ENCODE peak calls at places on chromosome 21, in six cellular contexts. R is fibroblast of lung, P is uterus, S is tibial nerve, F is endothelial cell of umbilical vein, J is testis. Z is an unnamed sample.

GRCh38 chr21:41802684-41803083 is 35.8 kb upstream of the RIPK4 start:
- DNase-seq in R (peak), F (no peak), P (peak), S (peak), J (peak), Z (no peak)

GRCh38 chr21:34363733-34364132 is at the start of gene KCNE2:
- DNase-seq in F (no peak), S (no peak), P (no peak), J (peak), R (no peak), Z (no peak)

GRCh38 chr21:33682992-33683627 is 40.8 kb downstream of the ITSN1 start:
- DNase-seq in R (peak), S (no peak), P (no peak), F (peak), J (no peak), Z (peak)

GRCh38 chr21:28421716-28422480 is 570.8 kb downstream of the LTN1 start:
- DNase-seq in S (no peak), P (no peak), F (no peak), R (peak), J (no peak), Z (peak)

GRCh38 chr21:41703857-41704501 is 62.9 kb downstream of the RIPK4 start:
- DNase-seq in F (no peak), S (no peak), P (no peak), J (no peak), R (no peak), Z (no peak)

GRCh38 chr21:35084869-35085268 is 35.8 kb upstream of the RUNX1 start:
- DNase-seq in S (no peak), P (no peak), J (no peak), R (peak), F (peak), Z (peak)

GRCh38 chr21:36727886-36728285 is 29.0 kb downstream of the SIM2 start:
- DNase-seq in S (no peak), R (no peak), J (no peak), F (no peak), P (no peak), Z (no peak)

GRCh38 chr21:17742181-17742580 is 77.0 kb downstream of the C21orf91 start:
- DNase-seq in R (no peak), J (no peak), P (no peak), F (no peak), S (no peak), Z (no peak)

GRCh38 chr21:37208056-37208705 is 59.0 kb downstream of the VPS26C start:
- DNase-seq in J (peak), S (peak), P (no peak), R (peak), F (no peak), Z (no peak)

GRCh38 chr21:25772680-25773079 is 37.9 kb downstream of the GABPA start:
- DNase-seq in J (no peak), S (no peak), R (peak), P (no peak), F (peak), Z (no peak)

GRCh38 chr21:38490411-38491020 is 7.8 kb downstream of the ERG start:
- DNase-seq in R (no peak), S (no peak), J (no peak), F (peak), P (no peak), Z (no peak)

GRCh38 chr21:35212393-35213127 is 163.5 kb upstream of the RUNX1 start:
- DNase-seq in S (no peak), P (no peak), F (peak), J (no peak), R (peak), Z (no peak)

GRCh38 chr21:29349702-29350101 is 51.0 kb downstream of the BACH1 start:
- DNase-seq in P (no peak), R (peak), S (no peak), F (no peak), J (no peak), Z (no peak)

GRCh38 chr21:38244885-38245869 is 11.6 kb upstream of the KCNJ15 start:
- DNase-seq in S (no peak), J (no peak), P (no peak), F (peak), R (peak), Z (peak)

GRCh38 chr21:41767606-41768370 is 936 bp upstream of the RIPK4 start:
- DNase-seq in F (no peak), S (no peak), R (peak), J (no peak), P (no peak), Z (no peak)

GRCh38 chr21:44547656-44548331 is 3.5 kb downstream of the KRTAP10-2 start:
- DNase-seq in R (no peak), F (no peak), S (no peak), J (no peak), P (no peak), Z (no peak)

GRCh38 chr21:39687069-39687468 is 57.9 kb upstream of the IGSF5 start:
- DNase-seq in J (no peak), R (no peak), P (no peak), F (no peak), S (no peak), Z (no peak)

GRCh38 chr21:34351786-34352241 is 12.0 kb upstream of the KCNE2 start:
- DNase-seq in S (no peak), J (peak), F (peak), R (peak), P (no peak), Z (no peak)

GRCh38 chr21:41581592-41582228 is 73.8 kb upstream of the TMPRSS2 start:
- DNase-seq in R (no peak), P (no peak), F (no peak), J (no peak), S (no peak), Z (no peak)

GRCh38 chr21:39384674-39385298 is 35.9 kb upstream of the HMGN1 start:
- DNase-seq in J (no peak), S (no peak), P (no peak), F (peak), R (peak), Z (no peak)

GRCh38 chr21:23401278-23401677 is 2206.0 kb downstream of the MRPL39 start:
- DNase-seq in P (no peak), R (no peak), J (no peak), F (peak), S (no peak), Z (no peak)

GRCh38 chr21:36065497-36066036 is 4.3 kb upstream of the CBR1 start:
- DNase-seq in J (no peak), R (peak), F (peak), S (no peak), P (no peak), Z (no peak)

GRCh38 chr21:42122808-42123207 is 51.7 kb downstream of the UMODL1 start:
- DNase-seq in R (no peak), F (no peak), P (no peak), S (no peak), J (no peak), Z (no peak)

GRCh38 chr21:33261635-33262034 is 4.5 kb upstream of the IL10RB start:
- DNase-seq in J (peak), S (no peak), P (no peak), F (no peak), R (peak), Z (peak)

GRCh38 chr21:41664881-41665765 is 101.7 kb downstream of the RIPK4 start:
- DNase-seq in R (peak), P (no peak), S (peak), J (no peak), F (peak), Z (peak)

GRCh38 chr21:46635324-46636180 is at the start of gene PRMT2:
- DNase-seq in S (peak), F (peak), J (peak), R (peak), P (peak), Z (peak)

GRCh38 chr21:46634427-46634826 is 1.0 kb upstream of the PRMT2 start:
- DNase-seq in S (no peak), P (no peak), R (no peak), F (no peak), J (no peak), Z (no peak)

GRCh38 chr21:46634966-46635323 is 529 bp upstream of the PRMT2 start:
- DNase-seq in F (peak), J (peak), R (peak), S (peak), P (no peak), Z (peak)

GRCh38 chr21:46636550-46637289 is 1.2 kb downstream of the PRMT2 start:
- DNase-seq in J (no peak), R (peak), P (no peak), S (no peak), F (peak), Z (no peak)

DNA sequence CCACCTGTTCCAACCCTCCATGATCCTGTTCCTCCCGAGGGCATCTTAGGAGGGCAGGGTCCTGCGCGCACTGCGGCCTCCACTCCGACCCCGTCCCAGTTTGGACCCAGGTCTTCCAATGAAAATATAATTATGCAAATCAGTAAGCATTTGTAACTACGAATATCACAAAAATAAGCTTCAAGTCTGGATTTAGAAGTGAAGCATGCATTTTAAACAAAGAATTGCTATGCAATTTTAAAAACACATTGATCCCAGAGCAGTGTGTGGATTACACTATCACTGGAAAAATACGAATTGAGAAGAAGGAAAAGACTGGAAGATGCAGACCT is 673 bp downstream of the PRMT2 start:
- DNase-seq in J (no peak), S (no peak), R (no peak), F (no peak), P (no peak), Z (no peak)
- H3K4me3 ChIP-seq in J (peak), S (peak), R (peak), F (peak), P (peak), Z (peak)

GRCh38 chr21:31985398-31985797 is 112.6 kb downstream of the HUNK start:
- DNase-seq in F (no peak), P (no peak), S (no peak), J (no peak), R (no peak), Z (no peak)

GRCh38 chr21:31986035-31986856 is 113.4 kb downstream of the HUNK start:
- DNase-seq in P (no peak), J (no peak), R (no peak), F (no peak), S (no peak), Z (no peak)

GRCh38 chr21:31977816-31978215 is 105.0 kb downstream of the HUNK start:
- DNase-seq in S (no peak), J (no peak), R (no peak), P (no peak), F (no peak), Z (no peak)

GRCh38 chr21:31987696-31988095 is 114.9 kb downstream of the HUNK start:
- DNase-seq in S (no peak), R (no peak), J (no peak), P (no peak), F (no peak), Z (no peak)

GRCh38 chr21:31983120-31983519 is 110.3 kb downstream of the HUNK start:
- DNase-seq in P (no peak), J (no peak), R (no peak), S (no peak), F (no peak), Z (no peak)
- TF ChIP-seq CTCF in P (no peak), J (no peak), R (no peak), S (no peak), F (no peak), Z (no peak)

GRCh38 chr21:46055863-46056281 is 42.0 kb upstream of the COL6A2 start:
- DNase-seq in F (no peak), R (peak), J (peak), P (peak), S (no peak), Z (no peak)

GRCh38 chr21:46054447-46054846 is 43.5 kb upstream of the COL6A2 start:
- DNase-seq in S (no peak), J (peak), P (no peak), F (no peak), R (peak), Z (no peak)

GRCh38 chr21:46057710-46058241 is 40.1 kb upstream of the COL6A2 start:
- DNase-seq in S (no peak), F (no peak), R (no peak), J (peak), P (no peak), Z (no peak)

GRCh38 chr21:46057111-46057709 is 40.7 kb upstream of the COL6A2 start:
- DNase-seq in J (peak), F (no peak), P (peak), R (no peak), S (no peak), Z (no peak)

GRCh38 chr21:46056450-46056903 is 41.4 kb upstream of the COL6A2 start:
- DNase-seq in S (peak), P (peak), R (peak), J (peak), F (no peak), Z (peak)
- H3K4me3 ChIP-seq in S (no peak), P (no peak), R (no peak), J (no peak), F (no peak), Z (no peak)

DNA sequence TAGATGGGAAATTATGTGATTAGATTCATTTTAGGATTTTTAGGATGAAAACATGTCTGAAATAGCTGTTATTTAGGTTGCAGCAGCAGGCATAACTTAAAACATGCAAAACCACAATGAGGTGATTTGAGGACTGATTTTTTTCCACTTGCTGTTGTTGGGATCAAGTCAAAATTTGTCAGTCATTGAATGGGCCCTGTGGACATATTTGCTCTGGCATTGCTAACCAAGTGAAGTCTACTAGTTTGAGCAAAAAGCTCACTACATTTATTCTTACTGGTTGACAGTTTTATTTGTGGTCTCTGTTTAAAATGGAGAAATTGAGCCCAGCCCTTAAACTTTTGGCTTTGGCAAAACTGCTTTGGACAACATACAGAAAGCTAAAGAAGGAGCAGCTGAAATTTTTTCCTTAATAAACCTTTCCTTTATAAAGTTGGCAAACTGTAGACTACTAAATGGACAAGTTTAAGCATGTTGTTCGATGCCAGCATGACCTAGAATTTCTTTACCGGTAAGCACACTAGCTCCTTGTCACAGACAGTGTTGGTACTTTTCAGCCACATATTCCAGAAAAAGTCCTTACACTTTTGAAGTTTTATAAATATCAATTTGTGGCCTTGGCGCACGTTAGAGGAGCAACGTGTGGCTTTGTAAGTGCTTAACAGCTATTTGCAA is 234.5 kb downstream of the USP25 start:
- DNase-seq in P (no peak), F (no peak), S (no peak), R (peak), J (no peak), Z (no peak)
- TF ChIP-seq CTCF in P (no peak), F (no peak), S (no peak), R (no peak), J (no peak), Z (no peak)

GRCh38 chr21:26842300-26842699 is 2.9 kb downstream of the ADAMTS1 start:
- DNase-seq in F (no peak), J (no peak), P (no peak), S (no peak), R (peak), Z (no peak)
- H3K4me3 ChIP-seq in F (no peak), J (peak), P (peak), S (peak), R (peak), Z (peak)

DNA sequence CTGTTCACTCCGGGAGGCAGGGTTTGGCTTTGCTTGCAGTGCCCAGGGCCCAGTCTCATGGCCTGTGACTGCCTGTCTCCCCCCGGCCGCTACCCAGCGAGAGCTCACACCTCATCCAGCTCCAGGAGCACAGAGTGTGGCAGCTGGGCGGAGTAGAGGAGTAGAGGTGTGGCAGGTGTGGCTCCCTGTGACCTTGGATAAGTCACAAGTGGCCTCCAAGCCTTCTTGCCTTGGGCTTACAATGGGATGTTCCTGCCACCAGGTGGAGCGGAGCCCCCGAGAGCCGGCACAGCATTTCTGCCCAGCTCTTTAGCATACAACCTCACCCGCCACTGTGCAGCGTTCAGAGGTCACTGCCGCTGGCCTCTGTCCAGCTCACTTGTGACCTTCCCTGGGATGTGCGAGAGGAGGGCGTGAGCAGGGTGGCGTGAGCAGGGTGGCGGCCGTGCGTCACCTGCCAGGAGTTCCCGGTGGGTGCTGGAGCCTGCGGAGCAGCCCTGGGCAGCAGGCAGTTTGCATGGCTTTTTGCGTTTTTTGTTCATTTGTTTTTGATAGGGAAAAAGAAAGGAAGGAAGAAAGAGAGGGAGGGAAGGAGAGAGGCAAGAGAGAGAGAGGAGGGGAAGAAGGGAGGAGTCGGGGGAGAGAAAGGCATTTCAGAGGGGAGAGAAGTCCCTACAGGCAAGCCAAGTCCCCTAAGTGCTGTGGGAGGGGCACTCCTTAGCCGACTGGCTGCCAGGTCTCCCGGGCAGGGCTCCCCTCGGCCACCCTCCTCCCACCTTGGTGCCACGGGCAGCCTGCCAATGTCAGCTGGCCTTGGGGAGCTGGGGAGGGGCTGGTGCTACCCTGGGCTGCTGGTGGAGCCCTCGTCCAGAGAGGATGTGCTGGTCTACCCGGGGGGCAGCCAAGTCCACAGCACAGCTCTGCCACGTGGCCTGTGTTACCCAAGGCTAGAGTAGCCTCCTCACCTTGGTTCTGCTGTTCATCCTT is 42.6 kb downstream of the CRYAA start:
- DNase-seq in S (peak), F (peak), R (peak), J (peak), P (peak), Z (no peak)
- TF ChIP-seq CTCF in S (no peak), F (peak), R (no peak), J (peak), P (peak), Z (peak)

GRCh38 chr21:14600569-14601308 is 54.6 kb upstream of the SAMSN1 start:
- DNase-seq in J (no peak), F (peak), R (no peak), P (no peak), S (no peak), Z (no peak)

GRCh38 chr21:14598065-14598464 is 52.0 kb upstream of the SAMSN1 start:
- DNase-seq in R (no peak), S (no peak), J (no peak), F (no peak), P (no peak), Z (no peak)

GRCh38 chr21:14602418-14602987 is 56.4 kb upstream of the SAMSN1 start:
- DNase-seq in R (no peak), F (no peak), J (no peak), S (no peak), P (no peak), Z (no peak)

GRCh38 chr21:14607262-14607661 is 61.1 kb upstream of the SAMSN1 start:
- DNase-seq in J (no peak), F (no peak), S (no peak), P (no peak), R (no peak), Z (no peak)

GRCh38 chr21:14603202-14603601 is 57.1 kb upstream of the SAMSN1 start:
- DNase-seq in S (no peak), R (peak), F (peak), P (no peak), J (no peak), Z (no peak)
- H3K4me3 ChIP-seq in S (no peak), R (no peak), F (no peak), P (no peak), J (no peak), Z (no peak)

GRCh38 chr21:31683029-31683428 is 23.5 kb downstream of the SOD1 start:
- DNase-seq in S (no peak), R (peak), J (no peak), F (no peak), P (no peak), Z (no peak)
- TF ChIP-seq CTCF in S (no peak), R (no peak), J (no peak), F (no peak), P (no peak), Z (no peak)

Z was measured in AG04449.